ENCODE peak calls at places on chromosomes 5 and 9, in five cellular contexts. One of them, this sample, is unnamed.

GRCh38 chr5:120769291-120769872 is 305.3 kb downstream of the PRR16 start:
- DNase-seq in neuronal stem cell: no peak
- DNase-seq in H1: no peak
- DNase-seq in IMR-90: peak; percentile 54
- DNase-seq in mesenchymal stem cell: no peak
- DNase-seq in this sample: no peak

GRCh38 chr9:121698627-121699270 is 47.3 kb downstream of the DAB2IP start:
- DNase-seq in H1: no peak
- DNase-seq in IMR-90: no peak
- DNase-seq in mesenchymal stem cell: no peak
- DNase-seq in neuronal stem cell: peak; percentile 83
- DNase-seq in this sample: peak; percentile 73

GRCh38 chr9:124503713-124504529 is 3.3 kb downstream of the NR5A1 start:
- DNase-seq in IMR-90: no peak
- DNase-seq in neuronal stem cell: no peak
- DNase-seq in H1: no peak
- DNase-seq in mesenchymal stem cell: peak; percentile 27
- DNase-seq in this sample: no peak

GRCh38 chr9:114779352-114779845 is 26.4 kb downstream of the TNFSF15 start:
- DNase-seq in mesenchymal stem cell: no peak
- DNase-seq in IMR-90: no peak
- DNase-seq in neuronal stem cell: no peak
- DNase-seq in H1: no peak
- DNase-seq in this sample: no peak

GRCh38 chr5:119327018-119327417 is 28.8 kb upstream of the TNFAIP8 start:
- DNase-seq in neuronal stem cell: no peak
- DNase-seq in H1: no peak
- DNase-seq in mesenchymal stem cell: no peak
- DNase-seq in IMR-90: peak; percentile 55
- DNase-seq in this sample: no peak

GRCh38 chr9:87787735-87788134 is 61.8 kb downstream of the CTSL start:
- DNase-seq in mesenchymal stem cell: peak; percentile 8
- DNase-seq in neuronal stem cell: no peak
- DNase-seq in IMR-90: no peak
- DNase-seq in H1: no peak
- DNase-seq in this sample: no peak

GRCh38 chr5:169350759-169351240 is 49.9 kb upstream of the SLIT3 start:
- DNase-seq in neuronal stem cell: no peak
- DNase-seq in H1: peak; percentile 31
- DNase-seq in mesenchymal stem cell: peak; percentile 76
- DNase-seq in IMR-90: peak; percentile 89
- DNase-seq in this sample: no peak

GRCh38 chr5:5633579-5633978 is 211.1 kb downstream of the ICE1 start:
- DNase-seq in neuronal stem cell: no peak
- DNase-seq in mesenchymal stem cell: no peak
- DNase-seq in IMR-90: no peak
- DNase-seq in H1: no peak
- DNase-seq in this sample: no peak

GRCh38 chr5:119435436-119436132 is 16.7 kb upstream of the HSD17B4 start:
- DNase-seq in IMR-90: peak; percentile 52
- DNase-seq in mesenchymal stem cell: peak; percentile 54
- DNase-seq in H1: no peak
- DNase-seq in neuronal stem cell: no peak
- DNase-seq in this sample: peak; percentile 87

GRCh38 chr5:170402508-170402907 is 13.3 kb upstream of the KCNMB1 start:
- DNase-seq in mesenchymal stem cell: no peak
- DNase-seq in IMR-90: no peak
- DNase-seq in neuronal stem cell: no peak
- DNase-seq in H1: no peak
- DNase-seq in this sample: no peak

GRCh38 chr5:15026506-15026905 is 154.9 kb upstream of the ANKH start:
- DNase-seq in mesenchymal stem cell: no peak
- DNase-seq in IMR-90: no peak
- DNase-seq in H1: no peak
- DNase-seq in neuronal stem cell: no peak
- DNase-seq in this sample: no peak

GRCh38 chr9:35695801-35696420 is 6.2 kb upstream of the TPM2 start:
- DNase-seq in mesenchymal stem cell: no peak
- DNase-seq in neuronal stem cell: no peak
- DNase-seq in H1: no peak
- DNase-seq in IMR-90: peak; percentile 22
- DNase-seq in this sample: no peak

GRCh38 chr5:91179018-91179417 is 204.1 kb downstream of the ARRDC3 start:
- DNase-seq in IMR-90: peak; percentile 64
- DNase-seq in mesenchymal stem cell: no peak
- DNase-seq in H1: no peak
- DNase-seq in neuronal stem cell: no peak
- DNase-seq in this sample: no peak

GRCh38 chr9:37229882-37230482 is 109.6 kb downstream of the ZCCHC7 start:
- DNase-seq in mesenchymal stem cell: peak; percentile 42
- DNase-seq in H1: no peak
- DNase-seq in IMR-90: peak; percentile 54
- DNase-seq in neuronal stem cell: no peak
- DNase-seq in this sample: no peak

GRCh38 chr9:95284152-95284551 is 33.4 kb downstream of the FANCC start:
- DNase-seq in H1: no peak
- DNase-seq in mesenchymal stem cell: peak; percentile 86
- DNase-seq in IMR-90: peak; percentile 94
- DNase-seq in neuronal stem cell: no peak
- DNase-seq in this sample: no peak

GRCh38 chr9:98202252-98202651 is 9.8 kb upstream of the CORO2A start:
- DNase-seq in H1: no peak
- DNase-seq in IMR-90: no peak
- DNase-seq in neuronal stem cell: no peak
- DNase-seq in mesenchymal stem cell: no peak
- DNase-seq in this sample: no peak

GRCh38 chr5:179805529-179806249 is 977 bp downstream of the MGAT4B start:
- DNase-seq in IMR-90: no peak
- DNase-seq in neuronal stem cell: no peak
- DNase-seq in H1: no peak
- DNase-seq in mesenchymal stem cell: peak; percentile 42
- DNase-seq in this sample: peak; percentile 34

GRCh38 chr9:35517136-35517535 is 27.2 kb downstream of the RUSC2 start:
- DNase-seq in mesenchymal stem cell: no peak
- DNase-seq in neuronal stem cell: no peak
- DNase-seq in H1: no peak
- DNase-seq in IMR-90: peak; percentile 35
- DNase-seq in this sample: no peak

GRCh38 chr9:131407717-131408195 is 13.9 kb downstream of the PRRC2B start:
- DNase-seq in neuronal stem cell: no peak
- DNase-seq in IMR-90: no peak
- DNase-seq in H1: no peak
- DNase-seq in mesenchymal stem cell: peak; percentile 35
- DNase-seq in this sample: peak; percentile 85

GRCh38 chr5:151086905-151087360 is 6.1 kb upstream of the TNIP1 start:
- DNase-seq in IMR-90: peak; percentile 43
- DNase-seq in H1: no peak
- DNase-seq in neuronal stem cell: no peak
- DNase-seq in mesenchymal stem cell: peak; percentile 61
- DNase-seq in this sample: no peak

GRCh38 chr9:33818167-33818831 is 1.3 kb downstream of the UBE2R2 start:
- DNase-seq in H1: no peak
- DNase-seq in IMR-90: no peak
- DNase-seq in mesenchymal stem cell: peak; percentile 20
- DNase-seq in neuronal stem cell: no peak
- DNase-seq in this sample: no peak

GRCh38 chr5:39422036-39422606 is 2.7 kb downstream of the DAB2 start:
- DNase-seq in mesenchymal stem cell: no peak
- DNase-seq in IMR-90: no peak
- DNase-seq in H1: no peak
- DNase-seq in neuronal stem cell: no peak
- DNase-seq in this sample: no peak

GRCh38 chr9:122327175-122327574 is 43.6 kb upstream of the PTGS1 start:
- DNase-seq in neuronal stem cell: no peak
- DNase-seq in mesenchymal stem cell: no peak
- DNase-seq in H1: no peak
- DNase-seq in IMR-90: no peak
- DNase-seq in this sample: no peak

GRCh38 chr5:77920350-77921046 is 144.4 kb upstream of the TBCA start:
- DNase-seq in mesenchymal stem cell: no peak
- DNase-seq in H1: no peak
- DNase-seq in neuronal stem cell: no peak
- DNase-seq in IMR-90: no peak
- DNase-seq in this sample: no peak

GRCh38 chr9:127731938-127732337 is 3.2 kb downstream of the TOR2A start:
- DNase-seq in neuronal stem cell: no peak
- DNase-seq in IMR-90: no peak
- DNase-seq in mesenchymal stem cell: no peak
- DNase-seq in H1: no peak
- DNase-seq in this sample: no peak

GRCh38 chr9:95107001-95107749 is 210.3 kb downstream of the FANCC start:
- DNase-seq in mesenchymal stem cell: no peak
- DNase-seq in neuronal stem cell: no peak
- DNase-seq in IMR-90: peak; percentile 58
- DNase-seq in H1: no peak
- DNase-seq in this sample: no peak

GRCh38 chr5:140986117-140986521 is 19.8 kb downstream of the PCDHAC2 start:
- DNase-seq in neuronal stem cell: peak; percentile 88
- DNase-seq in mesenchymal stem cell: peak; percentile 33
- DNase-seq in H1: no peak
- DNase-seq in IMR-90: no peak
- DNase-seq in this sample: peak; percentile 72

DNA sequence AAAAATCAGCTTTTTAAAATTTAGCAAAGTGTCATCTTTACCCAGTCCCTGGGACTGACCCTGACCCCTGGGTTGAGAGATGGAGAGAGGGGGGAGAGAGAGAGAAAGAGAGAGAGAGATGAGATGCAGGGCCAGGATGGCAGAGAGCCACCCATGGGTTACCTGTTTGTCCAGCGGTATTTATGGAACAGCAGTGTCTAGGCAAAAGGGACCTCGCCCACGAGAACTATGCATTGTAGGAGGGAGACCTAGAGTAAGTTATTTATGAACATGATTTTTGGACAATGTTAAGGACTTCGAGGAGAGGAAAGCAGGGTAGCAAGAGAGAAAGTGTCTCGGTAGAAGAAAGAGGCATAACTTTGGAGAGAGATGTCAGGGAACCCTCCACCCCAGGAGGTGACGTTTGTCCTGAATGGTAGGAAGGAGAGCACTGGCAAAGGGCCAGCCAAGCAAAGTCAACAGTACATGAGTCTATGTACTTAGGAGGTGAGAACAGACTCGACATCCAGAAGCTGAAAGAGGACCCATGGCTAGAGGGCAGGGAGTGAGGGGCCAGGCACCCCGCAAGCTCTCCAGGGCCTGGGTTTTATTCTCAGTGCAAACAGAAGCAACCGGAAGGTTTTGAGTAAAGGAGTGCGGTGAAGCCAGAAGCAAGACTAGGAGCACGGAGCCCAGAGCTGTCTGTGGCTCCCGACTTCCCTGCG is 30.5 kb upstream of the MSX2 start:
- DNase-seq in mesenchymal stem cell: no peak
- DNase-seq in H1: no peak
- DNase-seq in IMR-90: no peak
- DNase-seq in neuronal stem cell: no peak
- DNase-seq in this sample: no peak
- H2BK15ac ChIP-seq in mesenchymal stem cell: no peak overlapping the region
- H2BK15ac ChIP-seq in H1: no peak overlapping the region
- H2BK15ac ChIP-seq in IMR-90: no peak overlapping the region
- H2BK15ac ChIP-seq in neuronal stem cell: no peak overlapping the region
- H2BK15ac ChIP-seq in this sample: no peak overlapping the region

DNA sequence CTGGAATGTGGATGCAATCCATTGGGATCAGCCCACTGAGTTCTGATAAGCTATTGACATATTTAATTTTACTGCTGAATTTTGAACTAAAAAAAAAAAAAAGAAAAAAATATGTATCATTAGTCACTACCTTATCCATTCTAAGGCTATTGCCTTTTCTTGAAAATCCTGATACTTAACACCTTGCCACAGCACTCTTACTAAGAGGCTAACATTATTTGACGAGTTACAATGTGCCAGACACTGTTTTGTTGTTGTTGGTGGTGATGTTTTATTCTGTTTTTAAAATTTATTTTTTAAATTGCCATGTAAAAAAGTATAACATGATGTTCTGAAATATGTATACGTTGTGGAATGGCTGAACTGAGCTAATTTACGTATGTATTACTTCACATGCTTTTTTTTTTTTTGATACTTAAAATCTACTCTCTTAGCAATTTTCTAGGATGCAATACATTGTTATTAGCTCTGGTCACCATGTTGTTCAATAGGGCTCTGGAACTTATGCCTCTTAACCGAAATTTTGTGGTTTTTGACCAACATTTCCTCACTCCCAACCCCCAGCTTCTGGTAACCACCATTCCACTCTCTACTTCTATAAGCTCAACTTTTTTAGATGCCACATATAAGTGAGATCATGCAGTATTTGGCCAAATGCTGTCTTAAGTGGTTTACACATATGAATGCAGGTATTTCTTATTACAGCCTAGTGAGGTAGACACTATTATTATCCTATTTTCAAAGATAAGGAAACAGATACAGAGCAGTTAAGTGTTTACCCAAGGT is 134.8 kb upstream of the PCA3 start:
- DNase-seq in mesenchymal stem cell: no peak
- DNase-seq in neuronal stem cell: no peak
- DNase-seq in H1: no peak
- DNase-seq in IMR-90: no peak
- DNase-seq in this sample: no peak
- H3K4me1 ChIP-seq in mesenchymal stem cell: no peaks in the 10 kb centered on the region
- H3K4me1 ChIP-seq in neuronal stem cell: peaks cover under 1% of the 10 kb centered on the region
- H3K4me1 ChIP-seq in H1: no peaks in the 10 kb centered on the region
- H3K4me1 ChIP-seq in IMR-90: peaks cover 6% of the 10 kb centered on the region
- H3K4me1 ChIP-seq in this sample: no peaks in the 10 kb centered on the region

GRCh38 chr9:99905833-99906402 is 536 bp upstream of the STX17 start:
- DNase-seq in H1: no peak
- DNase-seq in mesenchymal stem cell: peak; percentile 16
- DNase-seq in IMR-90: peak; percentile 6
- DNase-seq in neuronal stem cell: no peak
- DNase-seq in this sample: no peak

GRCh38 chr9:99903393-99903792 is 3.1 kb upstream of the STX17 start:
- DNase-seq in mesenchymal stem cell: no peak
- DNase-seq in neuronal stem cell: no peak
- DNase-seq in H1: no peak
- DNase-seq in IMR-90: no peak
- DNase-seq in this sample: no peak

GRCh38 chr9:99906403-99907207 is at the start of gene STX17:
- DNase-seq in IMR-90: peak; percentile 69
- DNase-seq in H1: peak; percentile 25
- DNase-seq in mesenchymal stem cell: peak; percentile 90
- DNase-seq in neuronal stem cell: peak; percentile 67
- DNase-seq in this sample: peak; percentile 83

GRCh38 chr9:99911600-99911999 is 5.1 kb downstream of the STX17 start:
- DNase-seq in H1: no peak
- DNase-seq in neuronal stem cell: no peak
- DNase-seq in IMR-90: no peak
- DNase-seq in mesenchymal stem cell: no peak
- DNase-seq in this sample: no peak

DNA sequence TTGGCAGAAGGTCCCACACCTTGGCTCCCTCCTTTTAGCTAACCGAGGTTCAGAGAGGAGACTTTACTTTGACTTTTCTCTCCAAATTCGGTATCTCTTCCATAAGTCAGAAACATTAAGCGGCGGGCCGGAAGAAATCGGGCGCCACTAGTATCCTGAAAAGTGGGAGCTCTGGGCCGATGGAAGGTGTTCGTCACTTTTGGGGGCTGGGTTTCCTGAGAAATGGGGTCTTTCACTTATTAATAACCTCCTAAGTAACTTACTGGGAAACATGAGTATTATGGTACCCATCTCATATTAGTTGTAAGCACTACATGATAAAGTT is 716 bp downstream of the STX17 start:
- DNase-seq in H1: no peak
- DNase-seq in mesenchymal stem cell: no peak
- DNase-seq in neuronal stem cell: no peak
- DNase-seq in IMR-90: no peak
- DNase-seq in this sample: no peak
- H3K14ac ChIP-seq in H1: no peak overlapping the region
- H3K14ac ChIP-seq in mesenchymal stem cell: no peak overlapping the region
- H3K14ac ChIP-seq in neuronal stem cell: no peak overlapping the region
- H3K14ac ChIP-seq in IMR-90: peak overlapping the region; percentile 79
- H3K14ac ChIP-seq in this sample: peak overlapping the region; percentile 96

GRCh38 chr5:59598547-59598874 is 295.0 kb downstream of the PDE4D start:
- DNase-seq in IMR-90: no peak
- DNase-seq in mesenchymal stem cell: no peak
- DNase-seq in H1: no peak
- DNase-seq in neuronal stem cell: no peak
- DNase-seq in this sample: no peak
- H2BK15ac ChIP-seq in IMR-90: no peak overlapping the region
- H2BK15ac ChIP-seq in mesenchymal stem cell: no peak overlapping the region
- H2BK15ac ChIP-seq in H1: no peak overlapping the region
- H2BK15ac ChIP-seq in neuronal stem cell: no peak overlapping the region
- H2BK15ac ChIP-seq in this sample: no peak overlapping the region